ENCODE peak calls at places on chromosome 2, in nine cellular contexts. I, H, W, T, G, Q, L, Y and R are unnamed samples.

GRCh38 chr2:219772103-219772502 is 144.7 kb downstream of the SLC4A3 start:
- DNase-seq in I (no peak), H (no peak), W (no peak), T (no peak), G (no peak), Q (no peak), L (no peak), Y (no peak), R (no peak)

GRCh38 chr2:192700934-192701333 is 506.2 kb upstream of the TMEFF2 start:
- DNase-seq in I (no peak), H (no peak), W (no peak), T (no peak), G (no peak), Q (no peak), L (no peak), Y (no peak), R (no peak)

GRCh38 chr2:85797959-85798358 is 44.2 kb downstream of the ATOH8 start:
- DNase-seq in I (no peak), H (no peak), W (peak; percentile 77), T (peak; percentile 73), G (no peak), Q (no peak), L (peak; percentile 59), Y (no peak), R (peak; percentile 64)

GRCh38 chr2:74881626-74882298 is 47.8 kb downstream of the HK2 start:
- DNase-seq in I (no peak), H (no peak), W (no peak), T (no peak), G (no peak), Q (no peak), L (no peak), Y (no peak), R (peak; percentile 13)

GRCh38 chr2:147045113-147045512 is 799.7 kb upstream of the ACVR2A start:
- DNase-seq in I (no peak), H (peak; percentile 20), W (peak; percentile 83), T (peak; percentile 81), G (no peak), Q (peak; percentile 12), L (peak; percentile 55), Y (peak; percentile 58), R (peak; percentile 92)

GRCh38 chr2:71609441-71609840 is 156.1 kb downstream of the DYSF start:
- DNase-seq in I (peak; percentile 15), H (peak; percentile 13), W (no peak), T (peak; percentile 16), G (no peak), Q (no peak), L (no peak), Y (no peak), R (peak; percentile 13)

GRCh38 chr2:19873014-19873413 is 28.8 kb downstream of the TTC32 start:
- DNase-seq in I (no peak), H (no peak), W (no peak), T (no peak), G (no peak), Q (no peak), L (peak; percentile 94), Y (no peak), R (peak; percentile 8)

GRCh38 chr2:119126650-119127049 is 31.9 kb downstream of the C1QL2 start:
- DNase-seq in I (no peak), H (no peak), W (peak; percentile 93), T (peak; percentile 18), G (no peak), Q (peak; percentile 25), L (peak; percentile 58), Y (peak; percentile 17), R (peak; percentile 96)

GRCh38 chr2:6036211-6036610 is 344.0 kb downstream of the SOX11 start:
- DNase-seq in I (no peak), H (no peak), W (no peak), T (no peak), G (no peak), Q (no peak), L (no peak), Y (no peak), R (no peak)